ENCODE peak calls at places on chromosomes 3 and 15, in four cellular contexts. One of them, this sample, is unnamed.

GRCh38 chr3:27521179-27521871 is 37.1 kb upstream of the SLC4A7 start:
- DNase-seq in CD8-positive, alpha-beta memory T cell: no peak
- DNase-seq in lower lobe of right lung: no peak
- DNase-seq in thyroid gland: no peak
- DNase-seq in this sample: no peak

GRCh38 chr3:143613226-143613625 is 235.0 kb downstream of the SLC9A9 start:
- DNase-seq in CD8-positive, alpha-beta memory T cell: no peak
- DNase-seq in lower lobe of right lung: no peak
- DNase-seq in thyroid gland: no peak
- DNase-seq in this sample: no peak

GRCh38 chr15:39497759-39498565 is 82.9 kb upstream of the THBS1 start:
- DNase-seq in CD8-positive, alpha-beta memory T cell: no peak
- DNase-seq in lower lobe of right lung: no peak
- DNase-seq in thyroid gland: no peak
- DNase-seq in this sample: no peak

GRCh38 chr3:141058996-141059395 is 7.8 kb downstream of the SPSB4 start:
- DNase-seq in CD8-positive, alpha-beta memory T cell: no peak
- DNase-seq in lower lobe of right lung: no peak
- DNase-seq in thyroid gland: no peak
- DNase-seq in this sample: no peak

GRCh38 chr3:41188291-41188690 is 11.0 kb upstream of the CTNNB1 start:
- DNase-seq in CD8-positive, alpha-beta memory T cell: no peak
- DNase-seq in lower lobe of right lung: no peak
- DNase-seq in thyroid gland: no peak
- DNase-seq in this sample: no peak

GRCh38 chr3:112405845-112406244 is 72.9 kb downstream of the CD200 start:
- DNase-seq in CD8-positive, alpha-beta memory T cell: no peak
- DNase-seq in lower lobe of right lung: no peak
- DNase-seq in thyroid gland: no peak
- DNase-seq in this sample: no peak

GRCh38 chr3:62940763-62941632 is 65.8 kb upstream of the CADPS start:
- DNase-seq in CD8-positive, alpha-beta memory T cell: no peak
- DNase-seq in lower lobe of right lung: no peak
- DNase-seq in thyroid gland: no peak
- DNase-seq in this sample: no peak

GRCh38 chr15:85837011-85837433 is 42.3 kb upstream of the KLHL25 start:
- DNase-seq in CD8-positive, alpha-beta memory T cell: no peak
- DNase-seq in lower lobe of right lung: no peak
- DNase-seq in thyroid gland: no peak
- DNase-seq in this sample: no peak

GRCh38 chr3:17581421-17582080 is 160.9 kb downstream of the TBC1D5 start:
- DNase-seq in CD8-positive, alpha-beta memory T cell: no peak
- DNase-seq in lower lobe of right lung: no peak
- DNase-seq in thyroid gland: no peak
- DNase-seq in this sample: no peak

GRCh38 chr15:82014989-82015388 is 30.8 kb downstream of the MEX3B start:
- DNase-seq in CD8-positive, alpha-beta memory T cell: no peak
- DNase-seq in lower lobe of right lung: no peak
- DNase-seq in thyroid gland: no peak
- DNase-seq in this sample: no peak

GRCh38 chr3:188792788-188793187 is 379.0 kb upstream of the TPRG1 start:
- DNase-seq in CD8-positive, alpha-beta memory T cell: no peak
- DNase-seq in lower lobe of right lung: peak
- DNase-seq in thyroid gland: no peak
- DNase-seq in this sample: peak

GRCh38 chr3:23113455-23114171 is 89.5 kb upstream of the UBE2E2 start:
- DNase-seq in CD8-positive, alpha-beta memory T cell: no peak
- DNase-seq in lower lobe of right lung: no peak
- DNase-seq in thyroid gland: no peak
- DNase-seq in this sample: no peak

GRCh38 chr15:90660195-90660995 is 56.8 kb upstream of the BLM start:
- DNase-seq in CD8-positive, alpha-beta memory T cell: peak
- DNase-seq in lower lobe of right lung: peak
- DNase-seq in thyroid gland: peak
- DNase-seq in this sample: peak

DNA sequence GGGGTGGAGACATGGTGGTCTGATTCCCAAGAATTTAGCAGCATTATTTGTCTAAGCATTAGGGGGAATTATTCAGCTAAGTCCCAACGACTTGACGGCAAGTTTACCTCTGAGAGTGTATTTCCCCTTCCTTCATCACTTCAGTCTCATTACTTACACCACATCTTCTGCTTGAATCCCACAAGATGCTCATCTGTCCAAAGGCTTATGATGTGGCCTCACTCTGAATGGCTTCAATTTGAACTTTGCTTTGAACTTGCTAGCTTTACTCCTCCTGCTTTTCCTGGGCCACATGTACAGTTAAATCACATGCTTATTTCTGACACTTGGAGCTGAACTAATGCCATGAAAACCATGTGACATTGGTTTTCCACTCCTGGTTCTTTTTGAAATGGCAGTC is 231.3 kb upstream of the SATB1 start:
- DNase-seq in CD8-positive, alpha-beta memory T cell: no peak
- DNase-seq in lower lobe of right lung: no peak
- DNase-seq in thyroid gland: no peak
- DNase-seq in this sample: no peak
- H3K27ac ChIP-seq in CD8-positive, alpha-beta memory T cell: no peak
- H3K27ac ChIP-seq in lower lobe of right lung: no peak
- H3K27ac ChIP-seq in thyroid gland: no peak
- H3K27ac ChIP-seq in this sample: no peak

GRCh38 chr3:38139652-38140051 is 1.2 kb downstream of the MYD88 start:
- DNase-seq in CD8-positive, alpha-beta memory T cell: no peak
- DNase-seq in lower lobe of right lung: peak
- DNase-seq in thyroid gland: no peak
- DNase-seq in this sample: peak
- H3K4me3 ChIP-seq in CD8-positive, alpha-beta memory T cell: peak
- H3K4me3 ChIP-seq in lower lobe of right lung: peak
- H3K4me3 ChIP-seq in thyroid gland: peak
- H3K4me3 ChIP-seq in this sample: no peak

DNA sequence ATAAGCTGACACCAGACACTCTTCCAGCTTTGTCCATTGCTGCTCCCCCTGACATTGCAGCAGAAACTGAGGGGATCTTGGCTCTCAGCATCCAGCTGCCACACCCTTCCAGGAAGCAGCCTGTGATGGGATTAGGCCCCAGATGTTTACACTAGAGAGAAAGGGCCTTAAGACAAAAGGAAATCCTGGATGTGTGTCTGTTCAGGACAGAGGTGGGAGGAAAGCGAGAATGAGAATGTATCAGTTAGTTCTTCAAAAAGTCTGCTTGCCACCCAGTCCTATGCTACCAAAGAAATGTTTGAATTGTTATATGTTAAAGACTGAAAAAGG is 58.8 kb downstream of the HES1 start:
- DNase-seq in CD8-positive, alpha-beta memory T cell: no peak
- DNase-seq in lower lobe of right lung: no peak
- DNase-seq in thyroid gland: no peak
- DNase-seq in this sample: no peak
- H3K27ac ChIP-seq in CD8-positive, alpha-beta memory T cell: no peak
- H3K27ac ChIP-seq in lower lobe of right lung: no peak
- H3K27ac ChIP-seq in thyroid gland: peak
- H3K27ac ChIP-seq in this sample: no peak

GRCh38 chr3:52402706-52403270 is 42.1 kb downstream of the SEMA3G start:
- DNase-seq in CD8-positive, alpha-beta memory T cell: no peak
- DNase-seq in lower lobe of right lung: peak
- DNase-seq in thyroid gland: no peak
- DNase-seq in this sample: no peak

GRCh38 chr3:52401021-52401420 is 43.9 kb downstream of the SEMA3G start:
- DNase-seq in CD8-positive, alpha-beta memory T cell: no peak
- DNase-seq in lower lobe of right lung: peak
- DNase-seq in thyroid gland: no peak
- DNase-seq in this sample: no peak

GRCh38 chr3:52402101-52402521 is 42.8 kb downstream of the SEMA3G start:
- DNase-seq in CD8-positive, alpha-beta memory T cell: no peak
- DNase-seq in lower lobe of right lung: peak
- DNase-seq in thyroid gland: no peak
- DNase-seq in this sample: no peak

GRCh38 chr3:52400275-52400793 is 44.6 kb downstream of the SEMA3G start:
- DNase-seq in CD8-positive, alpha-beta memory T cell: no peak
- DNase-seq in lower lobe of right lung: peak
- DNase-seq in thyroid gland: no peak
- DNase-seq in this sample: no peak

GRCh38 chr3:52401551-52401950 is 43.4 kb downstream of the SEMA3G start:
- DNase-seq in CD8-positive, alpha-beta memory T cell: no peak
- DNase-seq in lower lobe of right lung: peak
- DNase-seq in thyroid gland: no peak
- DNase-seq in this sample: no peak
- H3K4me3 ChIP-seq in CD8-positive, alpha-beta memory T cell: no peak
- H3K4me3 ChIP-seq in lower lobe of right lung: no peak
- H3K4me3 ChIP-seq in thyroid gland: no peak
- H3K4me3 ChIP-seq in this sample: no peak

GRCh38 chr3:175778994-175779393 is 919.9 kb downstream of the NAALADL2 start:
- DNase-seq in CD8-positive, alpha-beta memory T cell: no peak
- DNase-seq in lower lobe of right lung: no peak
- DNase-seq in thyroid gland: no peak
- DNase-seq in this sample: no peak
- H3K27ac ChIP-seq in CD8-positive, alpha-beta memory T cell: no peak
- H3K27ac ChIP-seq in lower lobe of right lung: no peak
- H3K27ac ChIP-seq in thyroid gland: no peak
- H3K27ac ChIP-seq in this sample: no peak

GRCh38 chr3:11770477-11771381 is 76.0 kb downstream of the TAMM41 start:
- DNase-seq in CD8-positive, alpha-beta memory T cell: peak
- DNase-seq in lower lobe of right lung: peak
- DNase-seq in thyroid gland: peak
- DNase-seq in this sample: peak
- H3K4me3 ChIP-seq in CD8-positive, alpha-beta memory T cell: peak
- H3K4me3 ChIP-seq in lower lobe of right lung: peak
- H3K4me3 ChIP-seq in thyroid gland: peak
- H3K4me3 ChIP-seq in this sample: no peak

This sample was measured in testis.